ENCODE peak calls at places on chromosomes 16 and 17, in eight cellular contexts. A is epithelial cell of esophagus; J is pancreas; P is naive thymus-derived CD8-positive, alpha-beta T cell; N is uterus; Y is AG09319; C is HCT116; M is anterior cingulate cortex. X is an unnamed sample.

GRCh38 chr17:48970224-48970623 is 1.8 kb upstream of the GIP start:
- DNase-seq in A (no peak), J (no peak), P (no peak), N (no peak), Y (no peak), C (no peak), M (no peak), X (no peak)

GRCh38 chr17:16250635-16251034 is 33.6 kb downstream of the PIGL start:
- DNase-seq in A (peak), J (no peak), P (no peak), N (no peak), Y (peak), C (no peak), M (no peak), X (no peak)

GRCh38 chr17:16639438-16639837 is 14.2 kb downstream of the ZNF624 start:
- DNase-seq in A (no peak), J (no peak), P (no peak), N (no peak), Y (no peak), C (no peak), M (no peak), X (no peak)

GRCh38 chr17:43645765-43646481 is 15.8 kb downstream of the MEOX1 start:
- DNase-seq in A (peak), J (peak), P (no peak), N (peak), Y (no peak), C (no peak), M (no peak), X (peak)

GRCh38 chr16:27767971-27768591 is 218.1 kb downstream of the KATNIP start:
- DNase-seq in A (no peak), J (no peak), P (no peak), N (no peak), Y (no peak), C (no peak), M (no peak), X (no peak)

GRCh38 chr17:39079836-39080235 is 71.6 kb downstream of the PLXDC1 start:
- DNase-seq in A (no peak), J (no peak), P (no peak), N (no peak), Y (no peak), C (no peak), M (no peak), X (no peak)

GRCh38 chr16:5220705-5221104 is 123.1 kb upstream of the EEF2KMT start:
- DNase-seq in A (no peak), J (no peak), P (no peak), N (no peak), Y (no peak), C (no peak), M (no peak), X (no peak)

GRCh38 chr17:15891348-15891747 is 53.6 kb upstream of the ADORA2B start:
- DNase-seq in A (no peak), J (no peak), P (no peak), N (no peak), Y (no peak), C (no peak), M (no peak), X (no peak)

GRCh38 chr16:23640669-23640958 is 496 bp downstream of the PALB2 start:
- DNase-seq in A (peak), J (no peak), P (peak), N (no peak), Y (no peak), C (no peak), M (no peak), X (no peak)

GRCh38 chr17:48472485-48473281 is 42.7 kb upstream of the SKAP1 start:
- DNase-seq in A (peak), J (no peak), P (no peak), N (no peak), Y (no peak), C (peak), M (no peak), X (peak)

GRCh38 chr16:6482861-6483530 is 849.6 kb upstream of the RBFOX1 start:
- DNase-seq in A (no peak), J (peak), P (no peak), N (no peak), Y (no peak), C (no peak), M (peak), X (no peak)

GRCh38 chr17:77565166-77565565 is 393.3 kb upstream of the TNRC6C start:
- DNase-seq in A (peak), J (no peak), P (no peak), N (no peak), Y (no peak), C (no peak), M (no peak), X (no peak)

GRCh38 chr16:21727344-21727743 is 63.6 kb downstream of the OTOA start:
- DNase-seq in A (no peak), J (no peak), P (peak), N (no peak), Y (no peak), C (no peak), M (no peak), X (no peak)

GRCh38 chr16:69535123-69536050 is 30.4 kb upstream of the NFAT5 start:
- DNase-seq in A (peak), J (no peak), P (no peak), N (no peak), Y (no peak), C (no peak), M (no peak), X (no peak)